ENCODE peak calls at places on chromosomes 3 and 15, in ten cellular contexts. One of them, this sample, is unnamed.

GRCh38 chr3:197225579-197225978 is 72.8 kb downstream of the DLG1 start:
- DNase-seq in heart left ventricle: no peak
- DNase-seq in CD8-positive, alpha-beta T cell: no peak
- DNase-seq in astrocyte of the spinal cord: no peak
- DNase-seq in kidney: no peak
- DNase-seq in PC-9: no peak
- DNase-seq in A549: no peak
- DNase-seq in lung: no peak
- DNase-seq in Peyer's patch: no peak
- DNase-seq in breast epithelium: no peak
- DNase-seq in this sample: no peak

GRCh38 chr3:125129512-125129962 is 73.7 kb upstream of the HEG1 start:
- DNase-seq in kidney: no peak
- DNase-seq in lung: peak; percentile 51
- DNase-seq in Peyer's patch: no peak
- DNase-seq in A549: no peak
- DNase-seq in CD8-positive, alpha-beta T cell: no peak
- DNase-seq in astrocyte of the spinal cord: peak; percentile 95
- DNase-seq in breast epithelium: no peak
- DNase-seq in PC-9: peak; percentile 81
- DNase-seq in heart left ventricle: no peak
- DNase-seq in this sample: peak; percentile 93

GRCh38 chr15:29698030-29698701 is 124.1 kb downstream of the TJP1 start:
- DNase-seq in heart left ventricle: no peak
- DNase-seq in CD8-positive, alpha-beta T cell: no peak
- DNase-seq in A549: peak; percentile 86
- DNase-seq in breast epithelium: no peak
- DNase-seq in Peyer's patch: no peak
- DNase-seq in kidney: no peak
- DNase-seq in astrocyte of the spinal cord: peak; percentile 82
- DNase-seq in lung: no peak
- DNase-seq in PC-9: peak; percentile 39
- DNase-seq in this sample: peak; percentile 62

GRCh38 chr3:70556056-70556455 is 243.6 kb upstream of the MDFIC2 start:
- DNase-seq in lung: no peak
- DNase-seq in breast epithelium: no peak
- DNase-seq in CD8-positive, alpha-beta T cell: no peak
- DNase-seq in kidney: no peak
- DNase-seq in heart left ventricle: no peak
- DNase-seq in Peyer's patch: no peak
- DNase-seq in A549: no peak
- DNase-seq in astrocyte of the spinal cord: peak; percentile 43
- DNase-seq in PC-9: no peak
- DNase-seq in this sample: peak; percentile 4

GRCh38 chr3:184525337-184526157 is 36.0 kb upstream of the EPHB3 start:
- DNase-seq in lung: no peak
- DNase-seq in A549: no peak
- DNase-seq in astrocyte of the spinal cord: no peak
- DNase-seq in breast epithelium: no peak
- DNase-seq in kidney: peak; percentile 71
- DNase-seq in CD8-positive, alpha-beta T cell: no peak
- DNase-seq in Peyer's patch: no peak
- DNase-seq in heart left ventricle: no peak
- DNase-seq in PC-9: no peak
- DNase-seq in this sample: no peak

GRCh38 chr3:139309880-139310279 is 33.9 kb upstream of the MRPS22 start:
- DNase-seq in A549: no peak
- DNase-seq in breast epithelium: no peak
- DNase-seq in astrocyte of the spinal cord: peak; percentile 63
- DNase-seq in PC-9: peak; percentile 63
- DNase-seq in kidney: no peak
- DNase-seq in CD8-positive, alpha-beta T cell: no peak
- DNase-seq in Peyer's patch: no peak
- DNase-seq in lung: no peak
- DNase-seq in heart left ventricle: no peak
- DNase-seq in this sample: peak; percentile 30

GRCh38 chr3:25300141-25300540 is 127.9 kb upstream of the RARB start:
- DNase-seq in PC-9: no peak
- DNase-seq in breast epithelium: no peak
- DNase-seq in kidney: no peak
- DNase-seq in Peyer's patch: no peak
- DNase-seq in lung: no peak
- DNase-seq in CD8-positive, alpha-beta T cell: no peak
- DNase-seq in astrocyte of the spinal cord: no peak
- DNase-seq in heart left ventricle: no peak
- DNase-seq in A549: no peak
- DNase-seq in this sample: no peak

GRCh38 chr3:181006541-181006940 is 17.0 kb upstream of the DNAJC19 start:
- DNase-seq in astrocyte of the spinal cord: no peak
- DNase-seq in breast epithelium: no peak
- DNase-seq in PC-9: no peak
- DNase-seq in heart left ventricle: no peak
- DNase-seq in A549: no peak
- DNase-seq in lung: no peak
- DNase-seq in kidney: no peak
- DNase-seq in Peyer's patch: no peak
- DNase-seq in CD8-positive, alpha-beta T cell: no peak
- DNase-seq in this sample: no peak

DNA sequence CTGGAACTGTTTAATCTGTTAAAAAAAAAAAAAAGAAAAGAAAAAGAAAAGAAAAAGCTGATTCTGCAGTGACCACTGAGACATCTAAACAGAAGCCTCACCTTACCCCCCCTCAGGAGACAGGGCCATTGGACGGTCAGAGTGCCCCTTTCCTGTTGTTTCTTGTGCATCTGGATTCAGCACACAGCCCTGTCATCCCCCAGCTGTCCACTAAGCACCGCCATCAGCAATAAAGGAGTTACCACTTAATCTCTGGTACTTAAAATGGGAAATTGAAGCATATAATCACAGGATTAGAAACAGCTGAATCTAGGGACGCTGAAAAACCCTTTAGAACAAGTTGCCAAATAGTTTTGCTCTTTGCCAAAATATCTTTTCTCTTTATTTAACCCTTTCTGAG is 62.5 kb downstream of the TRIM69 start:
- DNase-seq in A549: peak; percentile 2
- DNase-seq in breast epithelium: no peak
- DNase-seq in heart left ventricle: no peak
- DNase-seq in kidney: no peak
- DNase-seq in astrocyte of the spinal cord: no peak
- DNase-seq in Peyer's patch: no peak
- DNase-seq in CD8-positive, alpha-beta T cell: no peak
- DNase-seq in lung: no peak
- DNase-seq in PC-9: no peak
- DNase-seq in this sample: no peak
- TF ChIP-seq CTCF in A549: no peak
- TF ChIP-seq CTCF in breast epithelium: no peak
- TF ChIP-seq CTCF in heart left ventricle: no peak
- TF ChIP-seq CTCF in kidney: peak; percentile 22
- TF ChIP-seq CTCF in astrocyte of the spinal cord: peak; percentile 36
- TF ChIP-seq CTCF in Peyer's patch: no peak
- TF ChIP-seq CTCF in CD8-positive, alpha-beta T cell: no peak
- TF ChIP-seq CTCF in lung: no peak
- TF ChIP-seq CTCF in PC-9: peak; percentile 23
- TF ChIP-seq CTCF in this sample: peak; percentile 46

GRCh38 chr3:98504534-98504933 is 7.1 kb downstream of the OR5K2 start:
- DNase-seq in A549: no peak
- DNase-seq in heart left ventricle: no peak
- DNase-seq in PC-9: no peak
- DNase-seq in breast epithelium: no peak
- DNase-seq in Peyer's patch: no peak
- DNase-seq in CD8-positive, alpha-beta T cell: no peak
- DNase-seq in kidney: no peak
- DNase-seq in astrocyte of the spinal cord: no peak
- DNase-seq in lung: no peak
- DNase-seq in this sample: no peak

GRCh38 chr3:98501270-98501669 is 3.8 kb downstream of the OR5K2 start:
- DNase-seq in heart left ventricle: no peak
- DNase-seq in breast epithelium: no peak
- DNase-seq in lung: no peak
- DNase-seq in astrocyte of the spinal cord: no peak
- DNase-seq in A549: no peak
- DNase-seq in PC-9: no peak
- DNase-seq in kidney: no peak
- DNase-seq in CD8-positive, alpha-beta T cell: no peak
- DNase-seq in Peyer's patch: no peak
- DNase-seq in this sample: no peak

GRCh38 chr3:98500019-98500418 is 2.5 kb downstream of the OR5K2 start:
- DNase-seq in A549: no peak
- DNase-seq in PC-9: peak; percentile 67
- DNase-seq in kidney: no peak
- DNase-seq in lung: no peak
- DNase-seq in heart left ventricle: no peak
- DNase-seq in breast epithelium: no peak
- DNase-seq in CD8-positive, alpha-beta T cell: no peak
- DNase-seq in Peyer's patch: no peak
- DNase-seq in astrocyte of the spinal cord: no peak
- DNase-seq in this sample: no peak

GRCh38 chr3:98497381-98497780 is at the start of gene OR5K2:
- DNase-seq in lung: no peak
- DNase-seq in CD8-positive, alpha-beta T cell: no peak
- DNase-seq in kidney: no peak
- DNase-seq in PC-9: no peak
- DNase-seq in heart left ventricle: no peak
- DNase-seq in breast epithelium: no peak
- DNase-seq in A549: no peak
- DNase-seq in astrocyte of the spinal cord: no peak
- DNase-seq in Peyer's patch: no peak
- DNase-seq in this sample: no peak

GRCh38 chr3:98501863-98502262 is 4.4 kb downstream of the OR5K2 start:
- DNase-seq in A549: no peak
- DNase-seq in CD8-positive, alpha-beta T cell: no peak
- DNase-seq in heart left ventricle: no peak
- DNase-seq in lung: no peak
- DNase-seq in kidney: no peak
- DNase-seq in breast epithelium: no peak
- DNase-seq in astrocyte of the spinal cord: no peak
- DNase-seq in PC-9: no peak
- DNase-seq in Peyer's patch: no peak
- DNase-seq in this sample: no peak
- H3K4me3 ChIP-seq in A549: no peak overlapping the region
- H3K4me3 ChIP-seq in CD8-positive, alpha-beta T cell: no peak overlapping the region
- H3K4me3 ChIP-seq in heart left ventricle: no peak overlapping the region
- H3K4me3 ChIP-seq in lung: no peak overlapping the region
- H3K4me3 ChIP-seq in kidney: no peak overlapping the region
- H3K4me3 ChIP-seq in breast epithelium: no peak overlapping the region
- H3K4me3 ChIP-seq in astrocyte of the spinal cord: no peak overlapping the region
- H3K4me3 ChIP-seq in PC-9: no peak overlapping the region
- H3K4me3 ChIP-seq in Peyer's patch: no peak overlapping the region
- H3K4me3 ChIP-seq in this sample: no peak overlapping the region

DNA sequence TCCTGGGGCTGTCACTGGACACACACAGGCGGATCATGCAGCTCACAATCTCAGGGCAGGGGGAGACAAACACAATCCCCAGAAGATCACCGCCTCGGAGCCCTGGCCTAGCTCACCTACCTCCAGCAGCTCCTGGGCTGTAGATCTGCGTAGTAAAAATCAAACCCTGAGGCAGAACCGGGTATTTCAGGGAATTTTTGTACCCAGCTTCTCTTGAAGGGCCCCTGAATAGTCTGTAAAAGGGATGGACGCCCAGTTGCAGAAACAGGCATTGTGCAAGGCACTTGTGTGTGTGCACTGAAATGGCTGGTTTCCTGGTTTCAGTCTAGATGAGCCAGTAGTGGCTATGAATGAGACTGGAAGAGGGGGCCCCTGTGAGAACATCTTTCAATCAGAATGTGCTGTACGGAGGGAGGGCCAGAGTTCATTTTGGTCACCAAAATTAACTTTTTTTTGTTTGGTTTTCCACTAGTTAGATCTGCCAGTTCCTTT is 54.9 kb upstream of the RPL32 start:
- DNase-seq in astrocyte of the spinal cord: no peak
- DNase-seq in CD8-positive, alpha-beta T cell: no peak
- DNase-seq in kidney: peak; percentile 49
- DNase-seq in lung: no peak
- DNase-seq in PC-9: no peak
- DNase-seq in heart left ventricle: peak; percentile 28
- DNase-seq in Peyer's patch: no peak
- DNase-seq in breast epithelium: no peak
- DNase-seq in A549: no peak
- DNase-seq in this sample: peak; percentile 23
- TF ChIP-seq CTCF in astrocyte of the spinal cord: no peak
- TF ChIP-seq CTCF in CD8-positive, alpha-beta T cell: no peak
- TF ChIP-seq CTCF in kidney: no peak
- TF ChIP-seq CTCF in lung: no peak
- TF ChIP-seq CTCF in PC-9: no peak
- TF ChIP-seq CTCF in heart left ventricle: no peak
- TF ChIP-seq CTCF in Peyer's patch: no peak
- TF ChIP-seq CTCF in breast epithelium: no peak
- TF ChIP-seq CTCF in A549: no peak
- TF ChIP-seq CTCF in this sample: no peak

GRCh38 chr15:48578965-48579364 is 66.5 kb downstream of the FBN1 start:
- DNase-seq in breast epithelium: no peak
- DNase-seq in Peyer's patch: no peak
- DNase-seq in A549: no peak
- DNase-seq in astrocyte of the spinal cord: no peak
- DNase-seq in heart left ventricle: no peak
- DNase-seq in kidney: no peak
- DNase-seq in lung: no peak
- DNase-seq in PC-9: no peak
- DNase-seq in CD8-positive, alpha-beta T cell: no peak
- DNase-seq in this sample: no peak

GRCh38 chr15:48582472-48583235 is 62.9 kb downstream of the FBN1 start:
- DNase-seq in kidney: no peak
- DNase-seq in PC-9: no peak
- DNase-seq in Peyer's patch: no peak
- DNase-seq in heart left ventricle: no peak
- DNase-seq in breast epithelium: no peak
- DNase-seq in A549: no peak
- DNase-seq in CD8-positive, alpha-beta T cell: no peak
- DNase-seq in lung: no peak
- DNase-seq in astrocyte of the spinal cord: peak; percentile 88
- DNase-seq in this sample: peak; percentile 95

GRCh38 chr15:48579945-48580671 is 65.4 kb downstream of the FBN1 start:
- DNase-seq in astrocyte of the spinal cord: no peak
- DNase-seq in breast epithelium: no peak
- DNase-seq in lung: no peak
- DNase-seq in heart left ventricle: no peak
- DNase-seq in A549: no peak
- DNase-seq in CD8-positive, alpha-beta T cell: no peak
- DNase-seq in PC-9: no peak
- DNase-seq in Peyer's patch: no peak
- DNase-seq in kidney: no peak
- DNase-seq in this sample: peak; percentile 54

GRCh38 chr15:48581221-48581620 is 64.3 kb downstream of the FBN1 start:
- DNase-seq in CD8-positive, alpha-beta T cell: no peak
- DNase-seq in Peyer's patch: no peak
- DNase-seq in lung: no peak
- DNase-seq in kidney: no peak
- DNase-seq in heart left ventricle: no peak
- DNase-seq in breast epithelium: no peak
- DNase-seq in A549: no peak
- DNase-seq in PC-9: no peak
- DNase-seq in astrocyte of the spinal cord: no peak
- DNase-seq in this sample: peak; percentile 48

DNA sequence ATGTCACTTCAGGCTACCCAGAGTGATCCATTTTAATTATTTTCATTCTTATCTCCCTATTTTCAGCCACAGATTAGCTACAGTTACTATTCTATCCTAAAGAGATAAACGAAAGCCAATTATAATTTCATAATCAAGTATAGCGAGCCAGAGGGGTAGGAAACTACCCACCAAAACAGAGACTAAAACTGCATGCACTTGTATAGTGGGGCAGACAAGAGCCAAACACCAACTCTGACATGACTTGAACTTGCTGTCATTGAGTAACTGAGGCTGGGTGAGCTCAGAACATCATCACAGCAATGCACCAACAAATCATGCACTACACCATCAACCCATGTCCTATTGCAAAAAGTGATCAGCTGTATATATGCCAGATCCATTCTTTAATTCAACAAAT is 64.8 kb downstream of the FBN1 start:
- DNase-seq in lung: no peak
- DNase-seq in kidney: no peak
- DNase-seq in CD8-positive, alpha-beta T cell: no peak
- DNase-seq in PC-9: no peak
- DNase-seq in breast epithelium: no peak
- DNase-seq in Peyer's patch: no peak
- DNase-seq in astrocyte of the spinal cord: no peak
- DNase-seq in heart left ventricle: no peak
- DNase-seq in A549: no peak
- DNase-seq in this sample: peak; percentile 28
- H3K4me3 ChIP-seq in lung: no peak overlapping the region
- H3K4me3 ChIP-seq in kidney: no peak overlapping the region
- H3K4me3 ChIP-seq in CD8-positive, alpha-beta T cell: no peak overlapping the region
- H3K4me3 ChIP-seq in PC-9: no peak overlapping the region
- H3K4me3 ChIP-seq in breast epithelium: no peak overlapping the region
- H3K4me3 ChIP-seq in Peyer's patch: no peak overlapping the region
- H3K4me3 ChIP-seq in astrocyte of the spinal cord: no peak overlapping the region
- H3K4me3 ChIP-seq in heart left ventricle: no peak overlapping the region
- H3K4me3 ChIP-seq in A549: no peak overlapping the region
- H3K4me3 ChIP-seq in this sample: no peak overlapping the region

This sample was measured in fibroblast of pulmonary artery.